ENCODE peak calls at places on chromosomes 5 and 9, in four cellular contexts. D, K, G and I are unnamed samples.

GRCh38 chr5:69007726-69008368 is 86.0 kb upstream of the SLC30A5 start:
- DNase-seq in D (no peak), G (peak; percentile 64), K (peak; percentile 56), I (peak; percentile 72)

GRCh38 chr5:28473531-28474107 is 1435.2 kb upstream of the CDH9 start:
- DNase-seq in G (peak; percentile 20), K (no peak), D (no peak), I (no peak)

GRCh38 chr9:76615149-76615548 is 149.1 kb upstream of the PCA3 start:
- DNase-seq in G (peak; percentile 75), D (no peak), K (no peak), I (no peak)

GRCh38 chr5:148909001-148909400 is 82.6 kb downstream of the ADRB2 start:
- DNase-seq in G (no peak), K (no peak), D (no peak), I (no peak)

GRCh38 chr5:10518352-10518751 is 45.5 kb upstream of the ANKRD33B start:
- DNase-seq in D (no peak), G (peak; percentile 68), K (no peak), I (no peak)

GRCh38 chr5:80502795-80503194 is 14.9 kb downstream of the FAM151B start:
- DNase-seq in G (no peak), K (no peak), D (no peak), I (no peak)

GRCh38 chr9:71968541-71969090 is 57.2 kb downstream of the C9orf85 start:
- DNase-seq in K (no peak), G (no peak), D (no peak), I (no peak)

GRCh38 chr5:4447657-4448056 is 692.5 kb upstream of the ADAMTS16 start:
- DNase-seq in K (no peak), G (no peak), D (no peak), I (no peak)

GRCh38 chr9:124283232-124283814 is 25.6 kb downstream of the NEK6 start:
- DNase-seq in K (no peak), G (no peak), D (no peak), I (no peak)

GRCh38 chr5:68644971-68645370 is 429.4 kb downstream of the PIK3R1 start:
- DNase-seq in G (no peak), D (no peak), K (no peak), I (no peak)

GRCh38 chr5:138903113-138903789 is 28.1 kb upstream of the LRRTM2 start:
- DNase-seq in K (no peak), G (peak; percentile 62), D (no peak), I (no peak)

DNA sequence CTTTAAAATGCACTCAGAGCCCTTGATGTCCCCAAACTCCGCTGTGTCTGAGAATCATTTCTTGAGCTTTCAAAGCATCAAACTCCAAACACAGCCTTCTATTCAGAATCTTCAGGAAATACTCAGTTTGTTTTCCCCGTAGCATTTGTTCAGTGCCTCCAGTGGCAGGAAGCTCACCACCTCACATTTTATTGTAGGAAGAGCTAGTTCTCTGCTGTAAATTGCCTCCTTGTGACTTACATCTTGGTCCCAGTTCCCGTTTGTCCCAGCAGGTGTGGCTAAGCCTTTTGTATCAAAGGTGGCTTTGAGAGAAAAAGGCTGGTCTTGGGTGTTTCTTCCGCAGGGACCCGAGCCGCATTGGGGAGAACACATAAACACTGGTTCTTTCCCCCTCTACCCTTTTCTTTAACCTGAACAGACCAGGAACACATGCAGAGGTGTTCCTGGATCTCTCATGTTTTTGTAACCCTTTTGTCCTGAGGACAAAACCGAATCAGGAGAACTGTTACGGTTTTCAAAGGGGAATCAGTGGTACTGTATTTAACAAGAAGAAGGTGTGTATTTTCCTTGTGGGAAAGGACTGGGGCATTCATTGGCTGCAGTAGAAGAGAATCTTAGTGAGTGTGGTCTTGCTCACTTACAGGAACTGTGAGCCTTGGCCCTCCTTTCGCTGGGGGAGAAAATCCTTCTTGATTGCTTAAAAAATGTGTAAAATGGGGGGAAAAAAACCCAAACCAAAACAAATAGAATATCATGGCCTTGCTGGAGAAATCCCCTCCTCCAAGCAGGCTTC is 1.9 kb downstream of the OSMR start:
- DNase-seq in K (no peak), G (no peak), D (no peak), I (no peak)
- H3K4me3 ChIP-seq in K (peak overlapping the region; percentile 80), G (no peak overlapping the region), D (peak overlapping the region; percentile 75), I (peak overlapping the region; percentile 80)

DNA sequence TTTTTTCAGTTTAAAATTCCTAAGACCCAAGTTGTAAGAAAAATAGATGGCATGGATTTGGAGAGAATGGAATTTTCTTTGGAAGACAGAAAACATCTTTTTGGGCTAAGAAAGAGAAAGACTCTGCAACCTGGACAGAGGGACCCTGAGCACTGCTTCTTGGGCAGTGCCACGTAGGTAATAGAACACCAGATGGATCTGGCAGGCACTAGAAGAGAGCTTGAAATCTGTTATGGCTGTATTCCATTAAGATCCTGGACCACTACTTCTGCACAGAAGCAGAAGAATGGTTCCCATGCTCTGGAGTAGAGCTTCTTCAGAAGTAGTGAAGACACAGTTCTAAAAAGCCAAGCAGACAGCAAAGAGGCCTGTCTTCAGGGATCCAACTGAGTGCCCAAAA is 306.4 kb upstream of the CD180 start:
- DNase-seq in D (no peak), K (no peak), G (no peak), I (no peak)
- H3K4me1 ChIP-seq in D (no peaks in the 10 kb centered on the region), K (no peaks in the 10 kb centered on the region), G (no peaks in the 10 kb centered on the region), I (no peaks in the 10 kb centered on the region)

GRCh38 chr5:41122459-41122858 is 51.3 kb upstream of the MROH2B start:
- DNase-seq in K (no peak), G (no peak), D (no peak), I (no peak)
- TF ChIP-seq CTCF in K (no peak), G (no peak), D (no peak), I (no peak)

GRCh38 chr9:128636024-128636390 is 20.6 kb downstream of the DYNC2I2 start:
- DNase-seq in K (no peak), D (peak; percentile 92), G (peak; percentile 10), I (peak; percentile 49)
- H3K4me3 ChIP-seq in K (no peak overlapping the region), D (peak overlapping the region; percentile 21), G (no peak overlapping the region), I (no peak overlapping the region)

DNA sequence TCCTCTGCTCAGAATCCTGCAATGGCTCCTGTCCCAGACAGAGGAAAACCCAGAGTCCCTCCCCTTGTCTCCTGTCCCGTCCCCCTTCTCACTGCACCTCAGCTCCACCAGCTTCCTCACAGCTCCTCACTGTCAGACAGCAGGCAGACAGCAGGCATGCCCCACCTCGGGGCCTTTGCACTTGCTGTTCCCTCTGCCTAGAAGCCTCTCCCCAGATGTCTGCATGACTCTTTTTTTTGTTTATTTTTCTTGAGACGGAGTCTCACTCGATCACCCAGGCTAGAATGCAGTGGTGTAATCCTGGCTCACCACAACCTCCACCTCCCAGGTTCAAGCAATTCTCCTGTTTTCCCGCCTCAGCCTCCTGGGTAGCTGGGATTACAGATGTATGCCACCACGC is 8.8 kb upstream of the SLC6A7 start:
- DNase-seq in G (peak; percentile 12), D (no peak), K (no peak), I (no peak)
- H3K4me1 ChIP-seq in G (peaks cover 3% of the 10 kb centered on the region), D (peaks cover 18% of the 10 kb centered on the region), K (peaks cover 8% of the 10 kb centered on the region), I (peaks cover 32% of the 10 kb centered on the region)

GRCh38 chr5:45680950-45681349 is 15.2 kb downstream of the HCN1 start:
- DNase-seq in D (no peak), G (no peak), K (no peak), I (no peak)
- TF ChIP-seq CTCF in D (no peak), G (no peak), K (no peak), I (no peak)